ENCODE peak calls at places on chromosomes 13 and 19, in six cellular contexts. Q is CD8-positive, alpha-beta memory T cell; M is cerebellar cortex; E is H54; P is IMR-90; C is stimulated activated CD8-positive, alpha-beta memory T cell treated with anti-CD3 and anti-CD28 coated beads, Interleukin-4, amount 100 ng/mL, for 24 hours. F is an unnamed sample.

GRCh38 chr13:98004107-98004506 is 50.6 kb downstream of the IPO5 start:
- DNase-seq in Q (no peak), M (no peak), E (no peak), P (peak), C (no peak), F (no peak)

GRCh38 chr19:18297308-18297707 is 15.9 kb upstream of the JUND start:
- DNase-seq in Q (no peak), M (no peak), E (no peak), P (peak), C (no peak), F (no peak)

GRCh38 chr19:34265221-34265650 is 10.9 kb downstream of the GARRE1 start:
- DNase-seq in Q (no peak), M (no peak), E (no peak), P (no peak), C (no peak), F (no peak)

GRCh38 chr13:102651892-102652291 is 43.0 kb downstream of the METTL21C start:
- DNase-seq in Q (no peak), M (no peak), E (no peak), P (peak), C (no peak), F (no peak)

GRCh38 chr19:9913237-9914000 is 22.9 kb downstream of the OLFM2 start:
- DNase-seq in Q (no peak), M (no peak), E (no peak), P (no peak), C (no peak), F (no peak)

GRCh38 chr13:110263906-110264305 is 43.1 kb downstream of the COL4A1 start:
- DNase-seq in Q (no peak), M (no peak), E (no peak), P (no peak), C (no peak), F (no peak)

GRCh38 chr19:48450863-48451262 is 4.5 kb upstream of the KCNJ14 start:
- DNase-seq in Q (no peak), M (no peak), E (no peak), P (no peak), C (no peak), F (no peak)

GRCh38 chr13:89514534-89515312 is 1832.8 kb upstream of the MIR17HG start:
- DNase-seq in Q (no peak), M (no peak), E (peak), P (peak), C (no peak), F (no peak)

GRCh38 chr13:66265446-66265845 is 964.7 kb downstream of the PCDH9 start:
- DNase-seq in Q (no peak), M (no peak), E (no peak), P (peak), C (no peak), F (no peak)

GRCh38 chr13:38361551-38362262 is 12.1 kb downstream of the UFM1 start:
- DNase-seq in Q (no peak), M (no peak), E (no peak), P (no peak), C (no peak), F (no peak)

GRCh38 chr19:7756258-7756657 is 6.8 kb upstream of the CLEC4M start:
- DNase-seq in Q (no peak), M (no peak), E (no peak), P (no peak), C (no peak), F (no peak)

GRCh38 chr13:99266827-99267226 is 8.6 kb upstream of the GPR18 start:
- DNase-seq in Q (no peak), M (no peak), E (no peak), P (no peak), C (no peak), F (no peak)

GRCh38 chr13:56561327-56561726 is 579.4 kb upstream of the PRR20A start:
- DNase-seq in Q (no peak), M (no peak), E (no peak), P (no peak), C (no peak), F (no peak)

GRCh38 chr13:98014766-98015165 is 61.3 kb downstream of the IPO5 start:
- DNase-seq in Q (no peak), M (no peak), E (peak), P (peak), C (no peak), F (no peak)

GRCh38 chr13:47672982-47673670 is 327.9 kb downstream of the SUCLA2 start:
- DNase-seq in Q (no peak), M (no peak), E (no peak), P (peak), C (no peak), F (no peak)

GRCh38 chr19:45913874-45914830 is at the start of gene NANOS2:
- DNase-seq in Q (no peak), M (peak), E (no peak), P (no peak), C (no peak), F (no peak)

GRCh38 chr19:46759817-46760333 is 13.6 kb upstream of the STRN4 start:
- DNase-seq in Q (no peak), M (no peak), E (no peak), P (peak), C (no peak), F (no peak)

GRCh38 chr19:10751109-10751972 is 33.5 kb downstream of the DNM2 start:
- DNase-seq in Q (no peak), M (no peak), E (no peak), P (no peak), C (no peak), F (no peak)

GRCh38 chr19:7340959-7341837 is 7.5 kb upstream of the ARHGEF18 start:
- DNase-seq in Q (peak), M (peak), E (peak), P (peak), C (peak), F (peak)

GRCh38 chr13:59782696-59783095 is 381.0 kb downstream of the DIAPH3 start:
- DNase-seq in Q (no peak), M (no peak), E (no peak), P (no peak), C (no peak), F (no peak)

GRCh38 chr19:48137411-48137810 is 26.8 kb upstream of the PLA2G4C start:
- DNase-seq in Q (no peak), M (no peak), E (no peak), P (no peak), C (no peak), F (no peak)

GRCh38 chr13:114022309-114022669 is 48.4 kb upstream of the C13orf46 start:
- DNase-seq in Q (no peak), M (no peak), E (no peak), P (no peak), C (no peak), F (no peak)

GRCh38 chr19:19418548-19419260 is 13.2 kb downstream of the GATAD2A start:
- DNase-seq in Q (no peak), M (no peak), E (no peak), P (no peak), C (no peak), F (no peak)

GRCh38 chr19:36707134-36707533 is 19.7 kb downstream of the ZNF567 start:
- DNase-seq in Q (no peak), M (no peak), E (no peak), P (no peak), C (no peak), F (no peak)

GRCh38 chr19:5052515-5052914 is 83.6 kb downstream of the KDM4B start:
- DNase-seq in Q (no peak), M (no peak), E (no peak), P (no peak), C (no peak), F (no peak)

GRCh38 chr19:11578342-11579142 is 1.1 kb upstream of the ACP5 start:
- DNase-seq in Q (peak), M (no peak), E (no peak), P (no peak), C (no peak), F (peak)

GRCh38 chr19:13028027-13028426 is 32.8 kb downstream of the NFIX start:
- DNase-seq in Q (no peak), M (no peak), E (no peak), P (no peak), C (no peak), F (no peak)

GRCh38 chr19:42352216-42352892 is 26.9 kb downstream of the MEGF8 start:
- DNase-seq in Q (no peak), M (peak), E (no peak), P (peak), C (no peak), F (no peak)

GRCh38 chr19:14110650-14111049 is 6.9 kb downstream of the PRKACA start:
- DNase-seq in Q (no peak), M (no peak), E (no peak), P (no peak), C (no peak), F (no peak)

GRCh38 chr19:16371540-16371986 is 46.9 kb downstream of the KLF2 start:
- DNase-seq in Q (peak), M (no peak), E (no peak), P (no peak), C (peak), F (peak)